ENCODE peak calls at places on chromosomes 4 and X, in eight cellular contexts. G is tibial nerve, S is fibroblast of mammary gland, E is lower lobe of right lung, J is brain microvascular endothelial cell, I is foreskin fibroblast, D is upper lobe of right lung, T is upper lobe of left lung. N is an unnamed sample.

GRCh38 chr4:184899261-184900134 is 73.7 kb upstream of the ACSL1 start:
- DNase-seq in G (no peak), S (no peak), E (peak), J (no peak), I (no peak), D (peak), T (peak), N (no peak)

GRCh38 chr4:146514651-146515379 is 6.9 kb downstream of the SLC10A7 start:
- DNase-seq in G (no peak), S (no peak), E (no peak), J (no peak), I (no peak), D (no peak), T (no peak), N (no peak)

GRCh38 chr4:133402616-133403015 is 253.5 kb downstream of the PCDH10 start:
- DNase-seq in G (no peak), S (no peak), E (no peak), J (peak), I (no peak), D (no peak), T (no peak), N (no peak)

GRCh38 chr4:181966084-181966483 is 277.1 kb upstream of the TENM3 start:
- DNase-seq in G (no peak), S (peak), E (no peak), J (peak), I (peak), D (no peak), T (no peak), N (no peak)

GRCh38 chr4:111562811-111563210 is 582.4 kb upstream of the FAM241A start:
- DNase-seq in G (no peak), S (peak), E (no peak), J (no peak), I (peak), D (no peak), T (no peak), N (peak)

GRCh38 chrX:28398352-28398751 is 188.9 kb upstream of the IL1RAPL1 start:
- DNase-seq in G (no peak), S (no peak), E (no peak), J (no peak), I (no peak), D (no peak), T (no peak), N (no peak)

GRCh38 chr4:110484767-110485166 is 8.8 kb downstream of the ENPEP start:
- DNase-seq in G (no peak), S (peak), E (no peak), J (peak), I (peak), D (no peak), T (peak), N (peak)

GRCh38 chrX:64894454-64895038 is 81.7 kb downstream of the ZC4H2 start:
- DNase-seq in G (no peak), S (peak), E (no peak), J (no peak), I (no peak), D (no peak), T (no peak), N (no peak)

GRCh38 chr4:7016512-7016911 is 26.7 kb upstream of the TADA2B start:
- DNase-seq in G (no peak), S (no peak), E (no peak), J (no peak), I (no peak), D (no peak), T (no peak), N (no peak)

GRCh38 chrX:72131317-72132294 is at the start of gene RTL5:
- DNase-seq in G (peak), S (peak), E (peak), J (peak), I (peak), D (peak), T (peak), N (no peak)

GRCh38 chrX:153725039-153725831 is 579 bp downstream of the ABCD1 start:
- DNase-seq in G (no peak), S (no peak), E (no peak), J (no peak), I (no peak), D (no peak), T (peak), N (no peak)

GRCh38 chr4:113547487-113548042 is 214.0 kb downstream of the CAMK2D start:
- DNase-seq in G (peak), S (peak), E (peak), J (peak), I (peak), D (peak), T (no peak), N (peak)

GRCh38 chrX:63506320-63506719 is 155.2 kb upstream of the SPIN4 start:
- DNase-seq in G (no peak), S (peak), E (no peak), J (no peak), I (peak), D (no peak), T (no peak), N (no peak)

GRCh38 chrX:10176121-10177003 is 19.6 kb downstream of the CLCN4 start:
- DNase-seq in G (no peak), S (no peak), E (no peak), J (no peak), I (no peak), D (no peak), T (no peak), N (no peak)

GRCh38 chr4:41991916-41992767 is 1.8 kb downstream of the SLC30A9 start:
- DNase-seq in G (no peak), S (peak), E (no peak), J (no peak), I (peak), D (no peak), T (no peak), N (no peak)

GRCh38 chr4:20512053-20512810 is 188.0 kb upstream of the PACRGL start:
- DNase-seq in G (no peak), S (no peak), E (no peak), J (no peak), I (no peak), D (no peak), T (no peak), N (no peak)

GRCh38 chrX:118807151-118808017 is 16.2 kb upstream of the ZCCHC12 start:
- DNase-seq in G (peak), S (peak), E (no peak), J (peak), I (peak), D (no peak), T (no peak), N (peak)

GRCh38 chrX:48974574-48974973 is 2.9 kb upstream of the KCND1 start:
- DNase-seq in G (no peak), S (no peak), E (no peak), J (no peak), I (no peak), D (no peak), T (no peak), N (no peak)

GRCh38 chrX:100098660-100099375 is 311.3 kb downstream of the PCDH19 start:
- DNase-seq in G (no peak), S (no peak), E (no peak), J (no peak), I (peak), D (no peak), T (no peak), N (no peak)

GRCh38 chrX:74523870-74524735 is 90.3 kb downstream of the RLIM start:
- DNase-seq in G (no peak), S (peak), E (no peak), J (no peak), I (no peak), D (no peak), T (no peak), N (no peak)

GRCh38 chr4:169179609-169180526 is 90.9 kb downstream of the SH3RF1 start:
- DNase-seq in G (no peak), S (no peak), E (no peak), J (no peak), I (no peak), D (no peak), T (no peak), N (no peak)
- H3K4me3 ChIP-seq in G (no peak), S (no peak), E (peak), J (no peak), I (peak), D (no peak), T (peak), N (no peak)

GRCh38 chr4:55884851-55885219 is 31.4 kb downstream of the EXOC1 start:
- DNase-seq in G (no peak), S (no peak), E (no peak), J (no peak), I (no peak), D (no peak), T (no peak), N (no peak)

GRCh38 chr4:55884093-55884850 is 30.8 kb downstream of the EXOC1 start:
- DNase-seq in G (no peak), S (no peak), E (no peak), J (no peak), I (no peak), D (no peak), T (no peak), N (no peak)

GRCh38 chr4:55887594-55887993 is 34.1 kb downstream of the EXOC1 start:
- DNase-seq in G (no peak), S (no peak), E (no peak), J (no peak), I (no peak), D (no peak), T (no peak), N (no peak)
- TF ChIP-seq CTCF in G (no peak), S (no peak), E (no peak), J (peak), I (no peak), D (no peak), T (no peak), N (peak)

GRCh38 chr4:10454726-10455125 is 2.5 kb downstream of the ZNF518B start:
- DNase-seq in G (no peak), S (no peak), E (no peak), J (no peak), I (no peak), D (no peak), T (no peak), N (no peak)

GRCh38 chr4:10457255-10457801 is at the start of gene ZNF518B:
- DNase-seq in G (peak), S (peak), E (peak), J (peak), I (peak), D (peak), T (peak), N (no peak)

GRCh38 chr4:10455133-10455532 is 2.1 kb downstream of the ZNF518B start:
- DNase-seq in G (no peak), S (no peak), E (no peak), J (no peak), I (no peak), D (no peak), T (no peak), N (no peak)

GRCh38 chr4:10458190-10458589 is 964 bp upstream of the ZNF518B start:
- DNase-seq in G (no peak), S (no peak), E (no peak), J (no peak), I (no peak), D (no peak), T (peak), N (no peak)

GRCh38 chr4:10456270-10457254 is 664 bp downstream of the ZNF518B start:
- DNase-seq in G (no peak), S (peak), E (peak), J (peak), I (peak), D (peak), T (no peak), N (no peak)
- H3K4me3 ChIP-seq in G (peak), S (peak), E (peak), J (peak), I (peak), D (peak), T (peak), N (peak)

GRCh38 chr4:44425614-44426208 is 22.9 kb downstream of the KCTD8 start:
- DNase-seq in G (no peak), S (peak), E (no peak), J (peak), I (no peak), D (no peak), T (no peak), N (no peak)
- TF ChIP-seq CTCF in G (no peak), S (peak), E (no peak), J (peak), I (no peak), D (no peak), T (no peak), N (no peak)

GRCh38 chr4:3372933-3373465 is 68.8 kb upstream of the HGFAC start:
- DNase-seq in G (peak), S (no peak), E (peak), J (no peak), I (no peak), D (peak), T (peak), N (no peak)
- H3K4me3 ChIP-seq in G (no peak), S (no peak), E (no peak), J (no peak), I (no peak), D (no peak), T (no peak), N (no peak)

GRCh38 chrX:78024349-78025108 is 55.1 kb upstream of the PGAM4 start:
- DNase-seq in G (peak), S (peak), E (peak), J (no peak), I (no peak), D (peak), T (no peak), N (no peak)
- TF ChIP-seq CTCF in G (peak), S (peak), E (peak), J (peak), I (peak), D (peak), T (peak), N (peak)

DNA sequence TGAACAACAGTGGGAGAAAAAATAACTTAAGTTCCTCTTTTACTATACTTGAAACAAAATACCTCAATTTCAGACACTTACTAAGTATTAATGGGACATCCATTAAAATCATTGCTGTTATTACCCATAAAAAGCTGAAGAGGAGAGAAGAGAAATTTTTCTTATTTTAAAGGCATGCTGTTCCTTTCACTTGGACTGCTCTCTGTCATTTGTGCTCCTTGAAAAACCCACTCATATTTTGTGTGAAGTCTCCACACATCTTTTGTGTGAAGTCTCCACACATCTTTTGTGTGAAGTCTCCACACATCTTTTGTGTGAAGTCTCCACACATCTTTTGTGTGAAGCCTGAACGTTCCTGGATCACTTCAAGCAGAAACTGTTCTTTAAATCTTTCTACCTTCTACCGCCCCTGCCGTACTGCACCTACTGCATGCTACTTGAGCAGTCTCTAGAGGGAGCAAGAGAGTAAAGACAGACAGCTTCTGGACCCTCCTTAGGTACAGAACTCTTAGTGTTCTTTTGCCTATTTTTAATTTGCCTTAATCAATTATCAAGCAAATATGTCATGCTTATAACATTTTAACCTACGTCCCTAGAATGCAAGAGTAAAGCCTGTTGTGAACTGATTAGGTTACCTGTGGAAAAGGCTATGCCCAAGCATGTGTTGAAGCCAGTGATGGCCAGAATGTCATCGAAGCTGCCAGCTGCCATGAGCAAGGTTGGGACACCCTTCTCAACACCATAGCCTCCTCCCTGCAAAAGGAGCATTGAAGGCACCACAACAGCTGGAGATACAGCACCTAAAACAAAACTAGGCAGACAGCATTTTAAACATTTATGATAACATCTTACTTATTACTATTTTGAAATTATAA is 27.1 kb upstream of the SLC9B1 start:
- DNase-seq in G (no peak), S (peak), E (no peak), J (peak), I (peak), D (no peak), T (no peak), N (no peak)
- H3K4me3 ChIP-seq in G (no peak), S (no peak), E (no peak), J (no peak), I (no peak), D (no peak), T (no peak), N (no peak)

DNA sequence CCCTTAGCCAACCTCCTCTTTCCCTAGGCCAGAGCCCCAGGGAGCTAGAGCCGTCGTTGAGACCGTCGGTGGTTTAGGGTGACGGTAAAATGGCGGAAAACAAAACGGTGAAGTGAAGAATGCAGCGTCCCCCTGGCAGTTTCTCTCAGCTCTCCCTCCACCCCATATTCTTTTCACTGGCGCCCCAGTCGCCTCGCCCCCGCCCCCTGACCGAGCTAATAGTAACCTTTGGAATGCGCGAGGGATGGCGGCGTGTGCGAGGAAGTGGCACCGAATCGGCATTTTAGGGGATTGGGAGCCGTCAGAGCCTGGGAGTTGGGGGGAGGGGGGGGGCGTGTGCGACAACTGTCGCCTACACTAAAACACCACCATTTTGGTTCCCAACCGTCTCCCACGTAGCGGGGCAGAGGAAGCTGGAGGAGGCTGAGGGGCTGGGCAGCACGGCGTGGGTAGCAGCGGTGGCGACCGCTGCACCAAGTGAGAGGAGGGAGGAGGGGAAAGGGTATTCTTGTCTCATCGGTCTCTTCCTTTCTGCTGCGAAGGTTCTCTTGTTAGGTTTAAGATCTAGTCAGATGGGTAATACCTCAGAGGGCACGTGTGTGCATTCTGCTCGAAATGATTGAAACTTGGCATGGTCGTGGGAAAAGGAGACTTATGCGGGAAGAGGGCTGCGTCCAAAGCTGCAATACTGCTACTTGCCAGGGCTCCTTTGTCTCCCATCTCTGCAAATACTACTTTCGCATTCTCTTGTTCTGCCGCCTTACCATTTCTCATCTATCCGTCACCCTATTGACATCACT is 820 bp downstream of the ZNF711 start:
- DNase-seq in G (no peak), S (peak), E (peak), J (no peak), I (no peak), D (peak), T (peak), N (no peak)
- TF ChIP-seq CTCF in G (no peak), S (no peak), E (no peak), J (no peak), I (no peak), D (no peak), T (no peak), N (no peak)

N was measured in HFF-Myc.